ENCODE peak calls at places on chromosomes 11 and 22, in eight cellular contexts. D, W, I, Z, U, L, B and H are unnamed samples.
A peak's percentile ranks its signal among the peaks of the same experiment; 100 is the strongest.

GRCh38 chr11:8933931-8934330 is 1.2 kb upstream of the C11orf16 start:
- DNase-seq in D (no peak), W (no peak), I (no peak), Z (no peak), U (no peak), L (no peak), B (no peak), H (no peak)

GRCh38 chr11:132982769-132983168 is 549.5 kb downstream of the OPCML start:
- DNase-seq in D (no peak), W (no peak), I (no peak), Z (no peak), U (no peak), L (no peak), B (no peak), H (no peak)

GRCh38 chr11:45205978-45206377 is 59.5 kb downstream of the PRDM11 start:
- DNase-seq in D (no peak), W (no peak), I (no peak), Z (no peak), U (no peak), L (no peak), B (no peak), H (no peak)

GRCh38 chr11:35845860-35846259 is 98.0 kb upstream of the LDLRAD3 start:
- DNase-seq in D (no peak), W (no peak), I (no peak), Z (no peak), U (no peak), L (no peak), B (no peak), H (no peak)

GRCh38 chr11:40118780-40119179 is 1340.7 kb downstream of the LRRC4C start:
- DNase-seq in D (no peak), W (no peak), I (no peak), Z (no peak), U (no peak), L (no peak), B (no peak), H (no peak)

GRCh38 chr22:46091277-46091977 is 58.9 kb upstream of the PPARA start:
- DNase-seq in D (no peak), W (peak; percentile 40), I (peak; percentile 13), Z (no peak), U (no peak), L (peak; percentile 15), B (no peak), H (no peak)

GRCh38 chr22:18997925-18998315 is 61.8 kb upstream of the PRODH start:
- DNase-seq in D (no peak), W (no peak), I (no peak), Z (no peak), U (no peak), L (no peak), B (no peak), H (no peak)

GRCh38 chr11:129960216-129961214 is 42.1 kb downstream of the PRDM10 start:
- DNase-seq in D (no peak), W (no peak), I (no peak), Z (no peak), U (peak; percentile 58), L (no peak), B (peak; percentile 5), H (no peak)

GRCh38 chr11:46356911-46357482 is 9.7 kb downstream of the DGKZ start:
- DNase-seq in D (no peak), W (no peak), I (no peak), Z (no peak), U (no peak), L (no peak), B (no peak), H (no peak)

GRCh38 chr11:61951484-61952135 is 1.5 kb downstream of the BEST1 start:
- DNase-seq in D (no peak), W (no peak), I (no peak), Z (no peak), U (no peak), L (no peak), B (no peak), H (no peak)

GRCh38 chr11:61950035-61950547 is at the start of gene BEST1:
- DNase-seq in D (no peak), W (no peak), I (no peak), Z (no peak), U (no peak), L (no peak), B (no peak), H (no peak)

GRCh38 chr11:61947486-61948210 is 2.5 kb upstream of the BEST1 start:
- DNase-seq in D (peak; percentile 60), W (peak; percentile 90), I (peak; percentile 91), Z (peak; percentile 68), U (peak; percentile 84), L (peak; percentile 83), B (peak; percentile 89), H (peak; percentile 96)

GRCh38 chr11:61948505-61948904 is 1.6 kb upstream of the BEST1 start:
- DNase-seq in D (no peak), W (no peak), I (no peak), Z (no peak), U (no peak), L (no peak), B (no peak), H (no peak)

GRCh38 chr11:61949169-61950034 is 749 bp upstream of the BEST1 start:
- DNase-seq in D (peak; percentile 34), W (peak; percentile 75), I (peak; percentile 90), Z (no peak), U (peak; percentile 76), L (peak; percentile 43), B (peak; percentile 51), H (peak; percentile 88)
- TF ChIP-seq POLR2A in D (no peak), W (peak; percentile 53), I (no peak), Z (no peak), U (no peak), L (peak; percentile 22), B (no peak), H (no peak)

DNA sequence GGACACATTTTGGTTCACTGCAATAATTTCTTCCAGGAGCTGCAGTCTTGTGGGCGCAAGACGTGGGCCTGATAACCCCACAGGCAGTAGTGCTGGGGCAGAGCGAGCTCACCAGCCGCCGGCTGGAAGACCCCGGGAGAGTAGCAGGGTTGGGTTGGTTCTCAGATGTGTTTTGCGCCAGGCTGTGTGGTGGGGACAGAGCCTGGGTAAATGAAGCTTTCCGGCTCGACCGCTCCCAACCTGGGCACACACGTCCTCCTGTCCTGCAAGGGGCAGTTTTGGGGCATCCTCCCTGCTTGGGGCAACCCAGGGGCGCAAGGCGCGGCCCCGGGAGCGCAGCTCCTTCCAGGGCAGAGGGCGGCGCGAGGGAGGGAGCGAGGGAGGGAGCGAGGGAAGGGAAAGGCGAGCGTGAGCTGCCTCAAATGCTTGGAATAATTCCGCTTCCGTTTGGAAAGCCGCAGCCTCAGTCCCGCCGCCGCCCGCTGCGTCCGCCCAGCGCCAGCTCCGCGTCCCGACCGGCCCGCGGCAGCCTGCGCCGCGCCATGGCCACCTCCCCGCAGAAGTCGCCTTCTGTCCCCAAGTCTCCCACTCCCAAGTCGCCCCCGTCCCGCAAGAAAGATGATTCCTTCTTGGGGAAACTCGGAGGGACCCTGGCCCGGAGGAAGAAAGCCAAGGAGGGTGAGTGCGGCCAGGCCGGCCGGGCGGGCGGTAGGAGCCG is at the start of gene PARVA:
- DNase-seq in D (peak; percentile 50), W (peak; percentile 86), I (peak; percentile 77), Z (no peak), U (peak; percentile 78), L (peak; percentile 64), B (peak; percentile 25), H (peak; percentile 88)
- TF ChIP-seq POLR2A in D (no peak), W (peak; percentile 48), I (peak; percentile 85), Z (no peak), U (peak; percentile 83), L (no peak), B (peak; percentile 60), H (peak; percentile 47)

DNA sequence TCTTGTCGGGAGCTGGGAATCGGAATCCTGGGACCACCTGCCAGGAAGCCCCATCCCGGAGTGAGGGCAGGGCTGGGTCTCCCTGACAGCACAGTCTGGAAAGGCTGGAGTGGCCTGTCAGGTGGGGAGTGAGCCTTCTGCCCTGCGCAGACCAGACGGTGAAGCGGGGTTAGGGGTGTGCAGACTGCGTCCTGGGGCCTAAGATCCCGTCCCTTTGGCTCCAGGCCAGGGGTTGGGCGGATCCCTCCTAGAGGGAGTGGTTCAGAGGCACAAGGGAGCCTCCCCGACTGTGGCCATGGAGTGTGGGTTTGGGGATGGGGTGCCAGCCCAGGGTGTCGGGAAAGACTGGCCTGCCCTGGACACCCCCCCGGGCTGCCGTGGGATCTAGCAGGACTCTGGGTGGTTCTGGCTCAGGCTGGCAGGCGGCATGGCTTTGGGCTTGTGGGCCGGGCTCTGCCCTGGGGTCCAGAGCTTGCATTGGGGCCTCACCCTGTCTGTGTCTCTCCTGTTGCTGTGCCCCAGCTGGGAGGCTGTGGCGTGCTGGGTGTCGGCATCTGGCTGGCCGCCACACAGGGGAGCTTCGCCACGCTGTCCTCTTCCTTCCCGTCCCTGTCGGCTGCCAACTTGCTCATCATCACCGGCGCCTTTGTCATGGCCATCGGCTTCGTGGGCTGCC is 19.5 kb downstream of the TSPAN4 start:
- DNase-seq in D (no peak), W (no peak), I (no peak), Z (no peak), U (no peak), L (no peak), B (no peak), H (no peak)
- TF ChIP-seq POLR2A in D (no peak), W (no peak), I (no peak), Z (peak; percentile 20), U (no peak), L (no peak), B (no peak), H (no peak)

GRCh38 chr11:68031136-68031459 is 617 bp downstream of the NDUFS8 start:
- DNase-seq in D (no peak), W (no peak), I (no peak), Z (no peak), U (no peak), L (no peak), B (no peak), H (no peak)

GRCh38 chr11:68028802-68029475 is 1.5 kb upstream of the NDUFS8 start:
- DNase-seq in D (no peak), W (no peak), I (no peak), Z (no peak), U (no peak), L (no peak), B (no peak), H (no peak)

GRCh38 chr11:68032997-68033707 is 2.7 kb downstream of the NDUFS8 start:
- DNase-seq in D (no peak), W (no peak), I (no peak), Z (no peak), U (no peak), L (no peak), B (no peak), H (no peak)

GRCh38 chr11:68032003-68032402 is 1.5 kb downstream of the NDUFS8 start:
- DNase-seq in D (no peak), W (no peak), I (no peak), Z (no peak), U (no peak), L (no peak), B (no peak), H (no peak)

DNA sequence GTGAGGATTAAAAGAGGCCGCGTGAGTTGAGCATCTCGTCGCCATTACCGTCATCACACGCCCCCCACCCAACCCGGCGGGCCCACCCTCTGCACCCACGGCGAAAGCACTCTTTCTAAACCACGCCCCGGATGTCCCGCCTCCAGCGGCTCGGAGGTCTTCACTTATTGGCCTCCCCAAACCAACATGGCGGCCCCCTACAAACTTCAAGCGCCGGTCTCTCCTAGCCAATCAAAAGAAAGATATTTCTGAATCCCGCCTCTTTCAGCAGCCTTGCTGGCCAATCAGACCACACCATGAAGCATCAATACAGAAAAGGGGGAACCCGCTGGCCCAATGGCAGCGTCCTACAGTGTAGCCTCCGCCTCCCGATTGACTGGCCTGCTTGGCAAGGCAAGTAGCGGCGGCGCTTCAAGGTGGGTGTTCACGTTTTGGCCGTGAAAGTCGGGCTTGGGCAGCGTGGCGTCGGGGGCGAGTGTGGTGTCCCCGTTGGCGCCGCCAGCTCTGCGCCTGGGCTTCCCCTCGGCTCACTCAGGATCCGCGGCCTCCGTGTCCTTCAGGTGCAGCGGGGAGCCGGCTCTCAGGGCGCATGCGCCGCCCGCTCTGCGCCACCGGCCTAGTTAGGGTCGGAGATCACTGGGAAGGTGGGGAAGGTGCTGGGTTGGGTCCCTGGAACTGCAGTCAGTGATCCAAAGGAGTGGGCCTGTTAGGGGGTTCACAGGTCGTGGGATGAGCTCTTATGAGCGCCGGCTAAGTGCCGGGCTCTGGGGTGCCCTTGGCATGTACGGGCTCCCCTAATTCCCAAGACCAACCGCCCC is at the start of gene NDUFS8:
- DNase-seq in D (peak; percentile 96), W (peak; percentile 97), I (peak; percentile 96), Z (peak; percentile 99), U (peak; percentile 100), L (peak; percentile 93), B (peak; percentile 99), H (peak; percentile 98)
- TF ChIP-seq POLR2A in D (no peak), W (peak; percentile 71), I (no peak), Z (peak; percentile 83), U (peak; percentile 83), L (peak; percentile 68), B (peak; percentile 64), H (no peak)